ENCODE peak calls at places on chromosomes 2 and 18, in four cellular contexts. One of them, this sample, is unnamed.

GRCh38 chr18:56516769-56517168 is 121.6 kb downstream of the TXNL1 start:
- DNase-seq in K562: no peak
- DNase-seq in GM12878: no peak
- DNase-seq in HepG2: no peak
- DNase-seq in this sample: no peak

GRCh38 chr2:175170679-175171304 is 2.8 kb upstream of the ATF2 start:
- DNase-seq in GM12878: no peak
- DNase-seq in K562: no peak
- DNase-seq in HepG2: no peak
- DNase-seq in this sample: no peak

GRCh38 chr2:235749121-235749780 is 255.4 kb downstream of the AGAP1 start:
- DNase-seq in K562: no peak
- DNase-seq in GM12878: no peak
- DNase-seq in HepG2: no peak
- DNase-seq in this sample: no peak

GRCh38 chr2:238684362-238685326 is 163.2 kb upstream of the TWIST2 start:
- DNase-seq in HepG2: peak
- DNase-seq in GM12878: no peak
- DNase-seq in K562: no peak
- DNase-seq in this sample: no peak

GRCh38 chr18:70337139-70337972 is 48.5 kb downstream of the SOCS6 start:
- DNase-seq in GM12878: no peak
- DNase-seq in HepG2: peak
- DNase-seq in K562: peak
- DNase-seq in this sample: peak

GRCh38 chr2:224945134-224945533 is 97.1 kb downstream of the DOCK10 start:
- DNase-seq in K562: no peak
- DNase-seq in GM12878: no peak
- DNase-seq in HepG2: no peak
- DNase-seq in this sample: no peak

GRCh38 chr18:35153609-35154273 is 87.1 kb upstream of the ZNF397 start:
- DNase-seq in HepG2: no peak
- DNase-seq in K562: no peak
- DNase-seq in GM12878: no peak
- DNase-seq in this sample: no peak

GRCh38 chr18:72427721-72428120 is 116.4 kb downstream of the CBLN2 start:
- DNase-seq in K562: no peak
- DNase-seq in HepG2: no peak
- DNase-seq in GM12878: no peak
- DNase-seq in this sample: no peak

GRCh38 chr18:28855989-28856388 is 679.1 kb upstream of the CDH2 start:
- DNase-seq in K562: no peak
- DNase-seq in HepG2: no peak
- DNase-seq in GM12878: no peak
- DNase-seq in this sample: no peak

GRCh38 chr2:200033939-200034338 is 78.6 kb downstream of the MAIP1 start:
- DNase-seq in HepG2: no peak
- DNase-seq in GM12878: no peak
- DNase-seq in K562: no peak
- DNase-seq in this sample: no peak

GRCh38 chr2:224835405-224835804 is 119.2 kb upstream of the CCDC195 start:
- DNase-seq in HepG2: no peak
- DNase-seq in GM12878: no peak
- DNase-seq in K562: no peak
- DNase-seq in this sample: no peak

GRCh38 chr2:157840568-157841156 is 35.5 kb downstream of the ACVR1 start:
- DNase-seq in K562: no peak
- DNase-seq in HepG2: peak
- DNase-seq in GM12878: no peak
- DNase-seq in this sample: peak
- TF ChIP-seq CREM in K562: no peak
- TF ChIP-seq CREM in HepG2: no peak
- TF ChIP-seq CREM in GM12878: no peak
- TF ChIP-seq CREM in this sample: no peak

GRCh38 chr2:128373346-128374000 is 54.8 kb upstream of the HS6ST1 start:
- DNase-seq in GM12878: no peak
- DNase-seq in K562: no peak
- DNase-seq in HepG2: no peak
- DNase-seq in this sample: peak
- TF ChIP-seq CREM in GM12878: no peak
- TF ChIP-seq CREM in K562: no peak
- TF ChIP-seq CREM in HepG2: no peak
- TF ChIP-seq CREM in this sample: no peak

DNA sequence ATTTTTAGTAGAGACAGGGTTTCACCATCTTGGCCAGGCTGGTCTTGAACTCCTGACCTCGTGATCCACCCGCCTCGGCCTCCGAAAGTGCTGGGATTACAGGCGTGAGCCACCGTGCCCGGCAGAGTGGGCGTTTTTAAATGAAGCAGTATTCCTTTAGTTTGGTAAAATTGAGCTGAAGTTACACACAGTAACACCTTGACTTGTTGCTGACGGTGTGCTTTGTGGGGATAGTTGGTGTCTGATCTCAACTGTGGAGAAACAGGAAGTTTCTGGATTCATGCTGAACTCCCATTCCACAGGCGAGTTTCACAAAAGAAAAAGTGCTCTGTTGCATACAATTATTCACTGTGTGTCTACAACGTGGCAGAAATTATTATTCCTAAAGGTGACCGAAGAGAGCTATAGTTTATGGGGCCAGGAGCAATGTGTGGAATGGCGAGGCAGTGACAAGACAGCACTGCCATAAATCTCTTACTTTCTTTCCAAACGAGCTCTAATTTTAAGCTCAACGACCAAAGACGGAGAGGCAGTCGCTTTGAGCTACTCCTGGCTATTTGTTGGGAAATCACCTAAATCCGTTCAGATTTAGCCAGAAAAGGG is 480 bp upstream of the CABYR start:
- DNase-seq in K562: no peak
- DNase-seq in HepG2: no peak
- DNase-seq in GM12878: no peak
- DNase-seq in this sample: no peak
- TF ChIP-seq CREM in K562: no peak
- TF ChIP-seq CREM in HepG2: no peak
- TF ChIP-seq CREM in GM12878: no peak
- TF ChIP-seq CREM in this sample: no peak

GRCh38 chr2:64455545-64455944 is 1.6 kb downstream of the LGALSL start:
- DNase-seq in HepG2: peak
- DNase-seq in GM12878: no peak
- DNase-seq in K562: no peak
- DNase-seq in this sample: no peak
- TF ChIP-seq CREM in HepG2: no peak
- TF ChIP-seq CREM in GM12878: no peak
- TF ChIP-seq CREM in K562: no peak
- TF ChIP-seq CREM in this sample: no peak

DNA sequence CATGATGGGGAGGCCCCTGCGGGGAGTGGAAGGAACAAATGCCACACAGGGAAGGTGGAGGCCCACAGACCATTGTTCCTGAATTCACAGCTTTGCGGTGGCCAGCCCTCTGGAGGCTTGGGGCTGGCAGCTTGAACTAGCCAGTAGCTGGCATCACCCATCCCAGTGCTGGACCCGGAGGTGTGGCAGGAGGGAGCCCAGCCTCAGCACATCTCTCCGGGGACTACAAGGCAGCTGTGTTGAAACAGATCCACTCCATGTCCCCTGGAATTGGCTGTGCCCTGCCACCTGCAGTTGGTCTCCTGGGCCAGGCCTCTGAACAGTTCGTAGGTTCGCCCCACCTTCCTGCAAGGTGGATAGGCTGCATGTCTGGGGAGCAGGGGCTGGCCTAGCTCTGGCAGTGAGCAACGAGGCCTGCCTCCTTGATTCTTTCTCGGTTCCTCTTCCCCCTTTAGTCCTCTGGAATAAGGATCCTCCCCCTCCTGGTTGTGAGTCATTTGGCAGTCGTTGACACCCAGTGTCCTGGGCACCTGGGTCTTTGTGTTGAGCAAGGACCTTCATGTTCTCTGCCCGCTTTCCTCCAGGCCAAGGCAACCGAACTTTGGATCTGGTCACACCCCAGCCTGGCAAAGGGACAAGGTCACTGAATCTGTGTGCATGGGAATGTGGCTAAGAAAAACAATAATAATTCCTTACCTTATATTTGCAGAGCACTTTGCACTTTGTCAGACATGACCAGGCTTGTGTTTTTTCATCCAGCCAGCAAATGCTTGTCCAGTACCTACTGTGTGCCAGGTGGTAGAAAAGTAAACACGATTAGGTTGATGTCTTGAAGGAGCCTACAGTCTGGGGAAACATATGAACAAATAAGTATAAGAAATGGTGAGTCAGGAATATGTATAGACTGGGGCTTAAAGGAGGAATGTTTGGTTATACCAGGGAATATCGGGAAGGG is 55.0 kb upstream of the MCFD2 start:
- DNase-seq in HepG2: peak
- DNase-seq in GM12878: no peak
- DNase-seq in K562: no peak
- DNase-seq in this sample: no peak
- TF ChIP-seq CREM in HepG2: no peak
- TF ChIP-seq CREM in GM12878: no peak
- TF ChIP-seq CREM in K562: no peak
- TF ChIP-seq CREM in this sample: no peak

GRCh38 chr2:241156997-241157441 is 6.8 kb downstream of the PPP1R7 start:
- DNase-seq in K562: no peak
- DNase-seq in GM12878: no peak
- DNase-seq in HepG2: no peak
- DNase-seq in this sample: no peak
- TF ChIP-seq CREM in K562: no peak
- TF ChIP-seq CREM in GM12878: no peak
- TF ChIP-seq CREM in HepG2: no peak
- TF ChIP-seq CREM in this sample: no peak

GRCh38 chr2:167681646-167682045 is 565.7 kb downstream of the STK39 start:
- DNase-seq in K562: no peak
- DNase-seq in GM12878: no peak
- DNase-seq in HepG2: no peak
- DNase-seq in this sample: no peak

GRCh38 chr2:167678158-167678557 is 569.2 kb downstream of the STK39 start:
- DNase-seq in K562: no peak
- DNase-seq in HepG2: no peak
- DNase-seq in GM12878: no peak
- DNase-seq in this sample: no peak

GRCh38 chr2:167686691-167687090 is 560.7 kb downstream of the STK39 start:
- DNase-seq in HepG2: no peak
- DNase-seq in GM12878: no peak
- DNase-seq in K562: no peak
- DNase-seq in this sample: no peak

GRCh38 chr2:167675906-167676305 is 571.5 kb downstream of the STK39 start:
- DNase-seq in K562: no peak
- DNase-seq in HepG2: no peak
- DNase-seq in GM12878: no peak
- DNase-seq in this sample: peak

GRCh38 chr2:167681234-167681633 is 566.2 kb downstream of the STK39 start:
- DNase-seq in K562: no peak
- DNase-seq in GM12878: no peak
- DNase-seq in HepG2: no peak
- DNase-seq in this sample: no peak
- TF ChIP-seq CREM in K562: no peak
- TF ChIP-seq CREM in GM12878: no peak
- TF ChIP-seq CREM in HepG2: no peak
- TF ChIP-seq CREM in this sample: no peak

GRCh38 chr2:127943186-127943585 is 57.4 kb upstream of the AMMECR1L start:
- DNase-seq in K562: no peak
- DNase-seq in HepG2: no peak
- DNase-seq in GM12878: no peak
- DNase-seq in this sample: no peak
- TF ChIP-seq CREM in K562: no peak
- TF ChIP-seq CREM in HepG2: no peak
- TF ChIP-seq CREM in GM12878: no peak
- TF ChIP-seq CREM in this sample: no peak

GRCh38 chr2:215705771-215706261 is 269.9 kb upstream of the FN1 start:
- DNase-seq in GM12878: no peak
- DNase-seq in K562: no peak
- DNase-seq in HepG2: no peak
- DNase-seq in this sample: no peak

GRCh38 chr2:215698566-215698965 is 262.7 kb upstream of the FN1 start:
- DNase-seq in HepG2: no peak
- DNase-seq in K562: no peak
- DNase-seq in GM12878: no peak
- DNase-seq in this sample: no peak

GRCh38 chr2:215699698-215700407 is 264.0 kb upstream of the FN1 start:
- DNase-seq in GM12878: no peak
- DNase-seq in HepG2: no peak
- DNase-seq in K562: no peak
- DNase-seq in this sample: no peak

GRCh38 chr2:215699018-215699417 is 263.1 kb upstream of the FN1 start:
- DNase-seq in K562: no peak
- DNase-seq in HepG2: no peak
- DNase-seq in GM12878: no peak
- DNase-seq in this sample: no peak

DNA sequence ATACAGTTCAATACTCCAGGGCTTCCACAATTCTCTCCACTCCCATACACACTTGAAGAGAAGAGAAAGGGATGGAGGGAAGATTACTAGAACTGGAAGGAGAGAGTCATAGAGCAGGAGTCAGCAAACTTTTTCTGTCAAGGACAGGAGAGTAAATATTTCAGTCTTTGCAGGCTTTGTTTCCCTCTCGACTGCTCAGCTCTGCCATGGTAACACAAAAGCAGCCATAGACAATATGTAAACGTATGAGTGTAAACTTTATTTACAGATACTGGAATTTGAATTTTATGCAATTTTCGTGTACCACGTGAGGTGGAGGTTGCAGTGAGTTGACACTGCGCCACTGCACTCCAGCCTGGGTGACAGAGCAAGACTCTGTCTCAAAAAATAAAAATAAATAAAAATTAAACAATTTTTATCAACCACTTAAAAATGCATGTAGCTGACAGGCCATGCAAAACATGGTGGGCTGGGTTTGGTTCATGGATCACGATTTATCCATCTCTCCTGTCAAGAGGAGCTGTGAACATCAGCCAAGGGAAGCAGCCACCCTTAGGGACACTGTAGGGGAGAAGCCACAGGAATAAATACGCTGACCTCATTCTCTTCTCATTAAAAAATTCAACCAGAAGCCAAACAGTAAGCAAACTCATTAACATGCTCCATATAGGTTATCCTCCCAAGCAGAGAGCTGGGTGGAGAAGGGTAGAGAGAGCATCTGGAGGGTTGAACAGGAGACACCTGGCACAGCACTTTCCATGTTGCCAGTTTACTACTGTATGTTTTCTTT is 266.4 kb upstream of the FN1 start:
- DNase-seq in K562: no peak
- DNase-seq in HepG2: peak
- DNase-seq in GM12878: no peak
- DNase-seq in this sample: no peak
- TF ChIP-seq CREM in K562: no peak
- TF ChIP-seq CREM in HepG2: no peak
- TF ChIP-seq CREM in GM12878: no peak
- TF ChIP-seq CREM in this sample: no peak

GRCh38 chr2:189566046-189566445 is 14.5 kb downstream of the SLC40A1 start:
- DNase-seq in HepG2: no peak
- DNase-seq in K562: no peak
- DNase-seq in GM12878: no peak
- DNase-seq in this sample: no peak
- TF ChIP-seq CREM in HepG2: no peak
- TF ChIP-seq CREM in K562: no peak
- TF ChIP-seq CREM in GM12878: no peak
- TF ChIP-seq CREM in this sample: no peak